ENCODE peak calls at places on chromosomes 13 and 19, in eight cellular contexts. R is upper lobe of right lung, E is GM23248, S is astrocyte of the cerebellum, F is fibroblast of lung, J is cardiac fibroblast, X is AG04450, T is astrocyte of the spinal cord. V is an unnamed sample.

GRCh38 chr13:112893570-112894422 is 75.2 kb upstream of the MCF2L start:
- DNase-seq in E (peak; percentile 33), X (no peak), R (no peak), F (peak; percentile 23), J (peak; percentile 22), S (no peak), T (no peak), V (no peak)

GRCh38 chr19:43774103-43774939 is 6.5 kb downstream of the KCNN4 start:
- DNase-seq in J (peak; percentile 77), R (peak; percentile 85), X (no peak), E (peak; percentile 79), F (peak; percentile 53), S (no peak), T (no peak), V (no peak)

GRCh38 chr13:82506805-82507404 is 1375.4 kb downstream of the SLITRK1 start:
- DNase-seq in F (no peak), S (no peak), E (no peak), X (no peak), T (no peak), R (no peak), J (no peak), V (no peak)

GRCh38 chr19:36916991-36917390 is 859 bp downstream of the ZNF568 start:
- DNase-seq in T (peak; percentile 36), E (peak; percentile 72), J (peak; percentile 30), R (no peak), F (peak; percentile 55), S (no peak), X (no peak), V (peak; percentile 5)

GRCh38 chr19:1318678-1319471 is 33.2 kb downstream of the EFNA2 start:
- DNase-seq in X (no peak), E (no peak), T (no peak), S (no peak), J (no peak), R (no peak), F (peak; percentile 7), V (no peak)

GRCh38 chr13:67258482-67258881 is 28.3 kb upstream of the PCDH9 start:
- DNase-seq in T (no peak), R (no peak), S (no peak), J (peak; percentile 11), X (no peak), E (no peak), F (no peak), V (no peak)

GRCh38 chr19:54429545-54430227 is 14.4 kb downstream of the TTYH1 start:
- DNase-seq in J (no peak), T (no peak), X (no peak), F (no peak), R (no peak), S (no peak), E (no peak), V (no peak)

GRCh38 chr19:4575267-4575793 is 15.8 kb upstream of the SEMA6B start:
- DNase-seq in S (peak; percentile 92), R (no peak), F (peak; percentile 97), E (peak; percentile 87), T (peak; percentile 91), X (peak; percentile 76), J (peak; percentile 100), V (peak; percentile 98)

GRCh38 chr19:2039959-2040646 is 10.9 kb downstream of the MKNK2 start:
- DNase-seq in E (no peak), S (no peak), F (no peak), J (no peak), R (peak; percentile 69), X (no peak), T (no peak), V (no peak)

GRCh38 chr19:38389101-38389925 is 816 bp downstream of the SPRED3 start:
- DNase-seq in E (peak; percentile 91), F (peak; percentile 75), T (peak; percentile 84), R (no peak), S (peak; percentile 42), X (peak; percentile 30), J (peak; percentile 81), V (peak; percentile 41)

GRCh38 chr19:6047741-6048231 is 62.5 kb downstream of the RFX2 start:
- DNase-seq in S (no peak), J (peak; percentile 64), X (no peak), E (peak; percentile 76), T (peak; percentile 49), F (peak; percentile 56), R (no peak), V (no peak)

GRCh38 chr19:33641956-33642498 is 20.3 kb downstream of the CHST8 start:
- DNase-seq in E (no peak), T (no peak), J (no peak), S (no peak), X (no peak), F (no peak), R (peak; percentile 45), V (no peak)

GRCh38 chr13:50726164-50726563 is 117.3 kb downstream of the DLEU7 start:
- DNase-seq in J (no peak), R (no peak), S (no peak), X (no peak), T (no peak), E (no peak), F (no peak), V (no peak)

GRCh38 chr13:42258747-42259146 is 13.2 kb upstream of the AKAP11 start:
- DNase-seq in X (no peak), F (no peak), S (no peak), T (no peak), J (no peak), E (no peak), R (no peak), V (no peak)

GRCh38 chr13:46015374-46015773 is 37.2 kb downstream of the ZC3H13 start:
- DNase-seq in E (no peak), T (no peak), R (no peak), J (no peak), X (no peak), S (no peak), F (no peak), V (no peak)

GRCh38 chr13:25806304-25806974 is 245.4 kb downstream of the SHISA2 start:
- DNase-seq in S (peak; percentile 26), X (no peak), T (peak; percentile 66), F (peak; percentile 8), E (no peak), R (no peak), J (no peak), V (no peak)

GRCh38 chr13:19085876-19086275 is 95.7 kb downstream of the TUBA3C start:
- DNase-seq in T (no peak), J (no peak), F (no peak), E (no peak), S (no peak), X (no peak), R (no peak), V (no peak)
- H3K4me3 ChIP-seq in T (no peak overlapping the region), J (no peak overlapping the region), F (no peak overlapping the region), E (no peak overlapping the region), S (no peak overlapping the region), X (no peak overlapping the region), R (no peak overlapping the region), V (no peak overlapping the region)

GRCh38 chr19:35901055-35901644 is 810 bp upstream of the NFKBID start:
- DNase-seq in E (peak; percentile 88), X (no peak), F (no peak), J (peak; percentile 42), R (no peak), S (no peak), T (peak; percentile 9), V (no peak)

GRCh38 chr19:35903550-35904179 is 1.3 kb downstream of the HCST start:
- DNase-seq in F (peak; percentile 51), R (peak; percentile 94), J (peak; percentile 63), S (no peak), X (no peak), T (peak; percentile 57), E (peak; percentile 61), V (peak; percentile 36)

GRCh38 chr19:35904312-35905068 is 2.2 kb downstream of the HCST start:
- DNase-seq in F (no peak), E (no peak), R (no peak), X (no peak), T (no peak), J (no peak), S (no peak), V (no peak)

GRCh38 chr19:35901854-35902661 is at the start of gene HCST:
- DNase-seq in T (peak; percentile 5), S (no peak), E (peak; percentile 81), R (no peak), X (no peak), F (no peak), J (no peak), V (no peak)

DNA sequence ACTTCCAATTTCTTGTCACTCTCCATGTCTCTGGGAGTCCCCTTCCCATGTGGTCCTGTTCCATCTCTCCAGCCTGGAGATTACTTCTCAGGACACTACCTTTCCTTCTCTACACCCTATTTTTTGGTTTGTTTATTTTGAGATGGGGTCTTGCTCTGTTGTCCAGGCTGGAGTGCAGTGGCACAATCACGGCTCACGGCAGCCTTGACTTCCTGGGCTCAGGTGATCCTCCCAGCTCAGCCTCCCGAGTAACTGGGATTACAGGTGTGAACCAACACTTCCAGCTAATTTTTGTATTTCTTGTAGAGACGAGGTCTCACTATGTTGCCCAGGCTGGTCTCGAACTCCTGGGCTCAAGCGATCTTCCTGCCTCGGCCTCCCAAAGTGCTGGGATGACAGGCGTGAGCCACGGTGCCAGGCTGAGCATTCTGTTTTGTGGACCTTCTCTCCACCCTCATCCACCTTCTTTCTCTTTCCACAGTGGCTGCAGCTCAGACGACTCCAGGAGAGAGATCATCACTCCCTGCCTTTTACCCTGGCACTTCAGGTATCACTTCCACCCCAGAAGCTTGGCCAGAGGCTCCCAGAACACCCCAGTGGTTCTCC is 644 bp downstream of the HCST start:
- DNase-seq in F (no peak), E (no peak), J (no peak), R (no peak), X (no peak), S (no peak), T (no peak), V (no peak)
- H3K4me3 ChIP-seq in F (no peak overlapping the region), E (no peak overlapping the region), J (peak overlapping the region; percentile 24), R (peak overlapping the region; percentile 84), X (no peak overlapping the region), S (peak overlapping the region; percentile 27), T (peak overlapping the region; percentile 24), V (peak overlapping the region; percentile 21)

DNA sequence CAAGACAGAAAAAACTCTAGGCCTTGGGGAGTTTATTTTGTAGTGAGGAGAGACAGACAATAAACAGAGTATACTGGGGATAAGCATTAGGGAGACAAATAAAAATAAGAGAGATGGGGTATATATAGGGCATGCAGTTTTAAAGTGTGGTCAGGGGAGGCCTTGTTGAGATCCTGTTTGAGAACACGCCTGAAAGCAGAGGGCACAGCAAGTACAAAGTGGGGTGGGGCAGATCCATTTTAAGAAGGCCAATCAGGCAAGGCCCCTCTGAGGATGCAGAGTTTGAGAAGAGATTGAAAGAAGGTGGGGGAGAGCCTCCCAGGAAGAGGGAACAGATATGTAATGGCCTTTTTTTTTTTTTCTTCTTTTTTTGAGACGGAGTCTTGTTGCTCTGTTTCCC is 2.1 kb downstream of the PPP2R1A start:
- DNase-seq in X (no peak), E (no peak), J (peak; percentile 22), S (no peak), T (no peak), R (no peak), F (peak; percentile 5), V (no peak)
- H3K4me3 ChIP-seq in X (peak overlapping the region; percentile 2), E (peak overlapping the region; percentile 93), J (no peak overlapping the region), S (no peak overlapping the region), T (no peak overlapping the region), R (peak overlapping the region; percentile 82), F (peak overlapping the region; percentile 95), V (peak overlapping the region; percentile 76)

DNA sequence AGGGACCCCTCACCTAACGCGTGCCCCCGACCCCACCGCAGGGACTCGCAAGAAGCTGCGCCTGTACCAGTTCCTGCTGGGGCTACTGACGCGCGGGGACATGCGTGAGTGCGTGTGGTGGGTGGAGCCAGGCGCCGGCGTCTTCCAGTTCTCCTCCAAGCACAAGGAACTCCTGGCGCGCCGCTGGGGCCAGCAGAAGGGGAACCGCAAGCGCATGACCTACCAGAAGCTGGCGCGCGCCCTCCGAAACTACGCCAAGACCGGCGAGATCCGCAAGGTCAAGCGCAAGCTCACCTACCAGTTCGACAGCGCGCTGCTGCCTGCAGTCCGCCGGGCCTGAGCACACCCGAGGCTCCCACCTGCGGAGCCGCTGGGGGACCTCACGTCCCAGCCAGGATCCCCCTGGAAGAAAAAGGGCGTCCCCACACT is 4.7 kb upstream of the MYBPC2 start:
- DNase-seq in S (peak; percentile 42), E (peak; percentile 73), R (peak; percentile 97), F (peak; percentile 82), X (peak; percentile 11), J (peak; percentile 93), T (peak; percentile 72), V (peak; percentile 44)
- H3K4me3 ChIP-seq in S (peak overlapping the region; percentile 27), E (peak overlapping the region; percentile 40), R (peak overlapping the region; percentile 34), F (no peak overlapping the region), X (peak overlapping the region; percentile 46), J (peak overlapping the region; percentile 18), T (no peak overlapping the region), V (peak overlapping the region; percentile 29)

V was measured in skeletal muscle cell.